ENCODE peak calls at places on chromosome 18, in four cellular contexts. W is K562, I is GM23338, E is transverse colon. Z is an unnamed sample.

GRCh38 chr18:68263481-68263880 is 451.4 kb downstream of the TMX3 start:
- DNase-seq in W (no peak), I (no peak), E (no peak), Z (no peak)

GRCh38 chr18:26460449-26461091 is 87.8 kb downstream of the KCTD1 start:
- DNase-seq in I (no peak), E (no peak), W (no peak), Z (no peak)

GRCh38 chr18:7980136-7980535 is 413.0 kb downstream of the PTPRM start:
- DNase-seq in E (no peak), W (peak; percentile 29), I (peak; percentile 80), Z (no peak)

GRCh38 chr18:6521804-6522418 is 107.2 kb upstream of the L3MBTL4 start:
- DNase-seq in W (peak; percentile 61), I (peak; percentile 89), E (peak; percentile 50), Z (peak; percentile 54)

GRCh38 chr18:32018331-32019250 is at the start of gene RNF125:
- DNase-seq in W (peak; percentile 92), I (peak; percentile 94), E (peak; percentile 85), Z (peak; percentile 61)

GRCh38 chr18:51569153-51569552 is 371.7 kb upstream of the MEX3C start:
- DNase-seq in E (no peak), W (no peak), I (no peak), Z (no peak)

GRCh38 chr18:45361148-45361851 is 254.0 kb upstream of the SLC14A2 start:
- DNase-seq in E (no peak), I (no peak), W (no peak), Z (no peak)

GRCh38 chr18:11521853-11522252 is 87.5 kb upstream of the SLC35G4 start:
- DNase-seq in W (no peak), I (no peak), E (no peak), Z (no peak)

GRCh38 chr18:55173291-55173690 is 214.0 kb upstream of the CCDC68 start:
- DNase-seq in E (no peak), I (no peak), W (no peak), Z (no peak)

GRCh38 chr18:40821596-40822243 is 1133.3 kb upstream of the PIK3C3 start:
- DNase-seq in E (no peak), I (no peak), W (no peak), Z (no peak)

GRCh38 chr18:56044239-56044638 is 456.2 kb upstream of the TCF4 start:
- DNase-seq in I (no peak), E (no peak), W (no peak), Z (no peak)

GRCh38 chr18:32777049-32777448 is 4.2 kb upstream of the KLHL14 start:
- DNase-seq in W (no peak), E (no peak), I (no peak), Z (no peak)

GRCh38 chr18:54736981-54737380 is 91.3 kb upstream of the RAB27B start:
- DNase-seq in E (no peak), I (no peak), W (no peak), Z (no peak)

GRCh38 chr18:43267818-43268217 is 9.5 kb downstream of the SYT4 start:
- DNase-seq in E (no peak), I (no peak), W (no peak), Z (no peak)

GRCh38 chr18:24054130-24054529 is 39.6 kb downstream of the TTC39C start:
- DNase-seq in E (no peak), W (no peak), I (no peak), Z (no peak)

DNA sequence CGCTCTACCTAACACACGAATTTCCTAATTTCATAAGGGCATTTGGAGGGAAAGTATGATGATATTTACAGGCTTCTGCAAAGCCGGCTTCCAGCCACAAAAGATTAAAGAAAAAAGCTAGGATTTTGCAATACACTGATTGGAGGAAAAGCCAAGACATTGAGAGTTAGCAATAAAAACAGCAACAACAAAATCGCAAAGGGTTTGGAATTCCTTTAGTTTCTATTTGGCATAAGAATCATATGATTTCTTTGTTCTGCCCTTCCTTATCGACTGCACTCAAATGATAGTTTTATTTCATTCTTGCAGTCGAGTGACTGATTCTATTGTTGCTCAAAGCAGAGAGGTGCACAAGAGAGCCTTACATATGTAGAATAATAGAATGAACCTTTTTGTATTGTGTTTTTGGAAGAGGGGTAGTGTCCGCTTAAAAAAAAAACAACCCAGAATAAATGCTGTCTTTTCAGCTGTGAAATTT is 3.9 kb upstream of the ZNF532 start:
- DNase-seq in W (no peak), I (no peak), E (no peak), Z (no peak)
- TF ChIP-seq POLR2AphosphoS5 in W (no peak), I (no peak), E (no peak), Z (no peak)

DNA sequence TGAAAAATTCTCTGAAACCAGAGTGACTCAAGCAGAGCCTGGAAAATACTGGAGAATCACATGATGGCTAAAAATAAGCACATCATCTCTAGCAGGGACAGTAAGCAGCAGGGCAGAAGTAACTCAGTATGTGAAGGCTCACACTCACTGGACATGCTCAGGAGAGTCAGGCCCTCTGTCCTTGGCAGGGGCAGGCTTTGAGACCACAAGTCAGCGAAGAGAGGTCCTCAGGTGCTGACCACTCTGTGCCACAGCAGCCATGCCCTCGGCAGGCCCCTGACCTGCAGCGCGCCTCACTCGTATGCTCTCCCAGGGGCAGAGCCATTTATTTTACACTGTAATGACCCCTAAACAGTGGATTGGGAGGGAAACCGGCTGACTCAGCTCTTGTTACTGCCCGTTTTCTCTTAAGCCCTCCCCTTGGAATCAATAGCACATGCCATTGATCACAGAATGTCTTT is 76.8 kb downstream of the MAPRE2 start:
- DNase-seq in W (no peak), I (no peak), E (no peak), Z (no peak)
- H3K4me3 ChIP-seq in W (no peak overlapping the region), I (no peak overlapping the region), E (no peak overlapping the region), Z (peak overlapping the region; percentile 4)

DNA sequence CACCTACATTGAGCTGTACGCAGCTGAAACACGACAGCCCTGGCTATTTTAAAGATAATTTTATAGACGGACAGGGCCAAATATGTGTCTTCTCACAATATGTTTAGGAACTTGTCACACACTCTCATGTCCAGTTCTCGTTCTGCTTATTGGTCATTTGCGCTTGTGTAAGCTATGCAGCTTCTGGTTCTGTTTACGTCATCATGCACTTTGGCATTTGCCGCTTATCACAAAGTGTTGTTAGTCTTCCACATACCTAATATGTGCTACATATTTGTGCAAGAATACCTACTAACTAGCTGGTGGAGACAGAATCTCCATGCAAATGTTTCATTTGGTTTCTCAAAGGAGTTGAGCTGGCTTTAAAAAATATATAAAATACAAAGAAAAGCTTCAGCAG is 7.5 kb upstream of the ZNF516 start:
- DNase-seq in E (no peak), W (no peak), I (no peak), Z (no peak)
- H3K4me1 ChIP-seq in E (no peaks in the 10 kb centered on the region), W (no peaks in the 10 kb centered on the region), I (peaks cover 12% of the 10 kb centered on the region), Z (no peaks in the 10 kb centered on the region)

GRCh38 chr18:49193252-49193651 is 242.5 kb upstream of the SMAD7 start:
- DNase-seq in E (no peak), W (no peak), I (no peak), Z (no peak)
- TF ChIP-seq POLR2AphosphoS5 in E (no peak), W (no peak), I (no peak), Z (no peak)

GRCh38 chr18:63890950-63891304 is 3.4 kb downstream of the SERPINB2 start:
- DNase-seq in W (peak; percentile 4), E (no peak), I (no peak), Z (no peak)

GRCh38 chr18:63888473-63889190 is 1.1 kb downstream of the SERPINB2 start:
- DNase-seq in E (no peak), W (no peak), I (no peak), Z (no peak)

GRCh38 chr18:63890226-63890949 is 2.9 kb downstream of the SERPINB2 start:
- DNase-seq in E (no peak), W (no peak), I (no peak), Z (no peak)

GRCh38 chr18:63889641-63890040 is 2.1 kb downstream of the SERPINB2 start:
- DNase-seq in E (no peak), W (no peak), I (no peak), Z (no peak)

GRCh38 chr18:63887424-63887823 is at the start of gene SERPINB2:
- DNase-seq in I (no peak), E (no peak), W (no peak), Z (no peak)
- H3K4me3 ChIP-seq in I (no peak within 1 kb of the TSS), E (no peak within 1 kb of the TSS), W (no peak within 1 kb of the TSS), Z (no peak within 1 kb of the TSS)

DNA sequence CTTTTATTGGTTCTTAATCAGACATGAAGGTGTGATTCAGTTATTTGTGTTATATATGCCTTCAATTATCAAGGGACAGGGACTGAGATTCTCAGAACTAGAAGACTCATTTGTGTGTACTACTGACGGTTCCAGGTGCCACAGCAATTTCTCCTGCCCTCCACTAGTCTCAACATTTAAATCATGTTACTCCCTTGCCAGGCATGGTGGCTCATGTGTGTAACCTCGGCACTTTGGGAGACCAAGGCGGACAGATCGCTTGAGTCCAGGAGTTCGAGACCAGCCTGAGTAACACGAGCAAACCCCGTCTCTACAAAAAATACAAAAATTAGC is 1.1 kb downstream of the CNDP2 start:
- DNase-seq in W (no peak), I (no peak), E (no peak), Z (no peak)
- H3K4me1 ChIP-seq in W (peaks cover 19% of the 10 kb centered on the region), I (peaks cover 12% of the 10 kb centered on the region), E (peaks cover 40% of the 10 kb centered on the region), Z (no peaks in the 10 kb centered on the region)